ENCODE peak calls at places on chromosomes 5 and 9, in eight cellular contexts. A, L, W, T, R, C, N and U are unnamed samples.

GRCh38 chr9:78074385-78075291 is 43.0 kb upstream of the GNAQ start:
- DNase-seq in W (no peak), T (no peak), A (no peak), L (no peak), C (no peak), R (peak), N (no peak), U (no peak)

GRCh38 chr5:103847060-103847459 is 284.5 kb upstream of the NUDT12 start:
- DNase-seq in L (no peak), R (peak), W (no peak), A (peak), T (no peak), C (no peak), N (no peak), U (no peak)

GRCh38 chr9:28289732-28290131 is 716.5 kb upstream of the C9orf72 start:
- DNase-seq in A (no peak), R (no peak), C (no peak), N (no peak), W (no peak), L (no peak), T (no peak), U (no peak)

GRCh38 chr9:135524130-135524861 is 3.1 kb downstream of the LCN1 start:
- DNase-seq in C (no peak), W (no peak), T (no peak), A (no peak), L (no peak), R (peak), N (no peak), U (no peak)

GRCh38 chr9:103586721-103587120 is 507.4 kb upstream of the SMC2 start:
- DNase-seq in A (no peak), N (no peak), R (no peak), C (no peak), L (no peak), T (no peak), W (no peak), U (no peak)

GRCh38 chr9:112308576-112308975 is 24.8 kb downstream of the PTBP3 start:
- DNase-seq in T (no peak), W (no peak), L (peak), C (peak), N (no peak), A (no peak), R (no peak), U (peak)

GRCh38 chr5:38803246-38803645 is 42.6 kb upstream of the OSMR start:
- DNase-seq in T (no peak), L (no peak), W (no peak), C (no peak), R (no peak), N (no peak), A (no peak), U (no peak)

GRCh38 chr5:56069652-56070226 is 75.0 kb upstream of the IL6ST start:
- DNase-seq in A (no peak), T (no peak), N (no peak), R (no peak), W (no peak), L (no peak), C (no peak), U (peak)

GRCh38 chr5:144187699-144188294 is 17.1 kb downstream of the KCTD16 start:
- DNase-seq in A (peak), T (peak), N (peak), R (peak), W (no peak), C (no peak), L (no peak), U (peak)

GRCh38 chr5:144139586-144139985 is 30.9 kb downstream of the YIPF5 start:
- DNase-seq in T (no peak), L (no peak), W (no peak), N (no peak), C (no peak), A (peak), R (peak), U (peak)

GRCh38 chr5:10607666-10608442 is 44.0 kb downstream of the ANKRD33B start:
- DNase-seq in T (peak), W (peak), N (peak), R (peak), L (no peak), C (peak), A (peak), U (peak)

GRCh38 chr5:35198096-35198495 is 32.2 kb downstream of the PRLR start:
- DNase-seq in R (peak), A (peak), L (no peak), N (peak), T (peak), C (no peak), W (no peak), U (peak)

GRCh38 chr5:158910782-158911692 is 188.7 kb downstream of the EBF1 start:
- DNase-seq in A (peak), R (peak), L (no peak), T (no peak), W (no peak), C (no peak), N (no peak), U (peak)

GRCh38 chr9:33250458-33250995 is 10.6 kb downstream of the SPINK4 start:
- DNase-seq in A (peak), L (no peak), R (peak), W (no peak), N (peak), T (no peak), C (no peak), U (peak)

GRCh38 chr9:130870491-130871381 is 25.9 kb downstream of the QRFP start:
- DNase-seq in T (no peak), R (peak), L (no peak), C (no peak), W (no peak), N (no peak), A (no peak), U (no peak)

GRCh38 chr5:2739360-2740050 is 12.0 kb downstream of the IRX2 start:
- DNase-seq in N (no peak), W (no peak), R (no peak), T (peak), A (peak), C (peak), L (no peak), U (peak)

GRCh38 chr5:160385496-160385895 is 14.4 kb downstream of the FAM200C start:
- DNase-seq in R (no peak), L (no peak), N (no peak), A (no peak), T (no peak), C (no peak), W (no peak), U (no peak)

GRCh38 chr9:97627624-97628023 is 5.5 kb downstream of the TSTD2 start:
- DNase-seq in W (no peak), C (no peak), R (no peak), A (peak), T (no peak), N (no peak), L (no peak), U (no peak)

GRCh38 chr5:33939863-33940262 is 3.7 kb downstream of the RXFP3 start:
- DNase-seq in L (no peak), A (peak), C (no peak), R (peak), N (no peak), W (no peak), T (no peak), U (peak)

GRCh38 chr9:24416136-24416535 is 129.6 kb downstream of the IZUMO3 start:
- DNase-seq in T (no peak), L (no peak), W (no peak), R (peak), N (no peak), C (no peak), A (no peak), U (peak)

GRCh38 chr9:104963076-104963475 is 35.1 kb upstream of the ABCA1 start:
- DNase-seq in L (no peak), R (no peak), C (no peak), T (no peak), A (no peak), W (no peak), N (no peak), U (no peak)

GRCh38 chr9:14768561-14769234 is 46.2 kb upstream of the CER1 start:
- DNase-seq in T (no peak), N (no peak), R (peak), W (no peak), A (peak), L (peak), C (peak), U (peak)

GRCh38 chr5:6235726-6236125 is 142.6 kb downstream of the MED10 start:
- DNase-seq in R (no peak), L (no peak), T (no peak), W (no peak), N (no peak), C (no peak), A (no peak), U (no peak)

GRCh38 chr5:170046221-170046620 is 59.5 kb upstream of the FOXI1 start:
- DNase-seq in R (no peak), N (no peak), L (no peak), C (no peak), W (no peak), A (no peak), T (no peak), U (no peak)

GRCh38 chr5:43191740-43192557 is at the start of gene NIM1K:
- DNase-seq in T (peak), N (peak), C (peak), A (peak), L (peak), R (peak), W (peak), U (peak)

GRCh38 chr5:39198080-39198479 is 21.3 kb downstream of the FYB1 start:
- DNase-seq in R (peak), A (peak), W (no peak), C (no peak), L (peak), N (no peak), T (no peak), U (no peak)

GRCh38 chr5:90983148-90983547 is 400.0 kb downstream of the ARRDC3 start:
- DNase-seq in L (no peak), W (no peak), N (no peak), R (peak), T (no peak), A (peak), C (peak), U (peak)

GRCh38 chr9:135704366-135704947 is 2.5 kb downstream of the KCNT1 start:
- DNase-seq in A (no peak), L (no peak), T (no peak), N (no peak), R (no peak), W (no peak), C (no peak), U (no peak)

GRCh38 chr9:93064392-93065124 is 6.1 kb downstream of the SUSD3 start:
- DNase-seq in A (peak), R (peak), W (no peak), L (no peak), C (peak), N (peak), T (peak), U (no peak)

GRCh38 chr9:17799383-17799782 is 220.5 kb downstream of the SH3GL2 start:
- DNase-seq in N (no peak), R (peak), C (no peak), W (no peak), L (no peak), T (no peak), A (peak), U (peak)

GRCh38 chr9:17789316-17789715 is 210.4 kb downstream of the SH3GL2 start:
- DNase-seq in R (no peak), C (no peak), T (no peak), N (no peak), W (no peak), L (no peak), A (no peak), U (no peak)

GRCh38 chr9:17795708-17796107 is 216.8 kb downstream of the SH3GL2 start:
- DNase-seq in T (no peak), A (no peak), R (peak), L (no peak), N (no peak), W (no peak), C (no peak), U (peak)

GRCh38 chr9:17793713-17794622 is 215.1 kb downstream of the SH3GL2 start:
- DNase-seq in R (no peak), C (peak), W (no peak), L (peak), N (no peak), T (no peak), A (peak), U (peak)
- TF ChIP-seq CTCF in R (no peak), C (peak), W (no peak), L (peak), N (no peak), T (no peak), A (peak), U (no peak)

GRCh38 chr9:95007470-95007869 is 281.0 kb downstream of the AOPEP start:
- DNase-seq in T (no peak), N (no peak), L (no peak), R (peak), A (peak), C (no peak), W (no peak), U (peak)
- H3K4me3 ChIP-seq in T (peak), N (no peak), L (no peak), R (peak), A (no peak), C (no peak), W (peak), U (peak)

GRCh38 chr9:91746904-91747303 is 203.1 kb downstream of the ROR2 start:
- DNase-seq in N (no peak), C (no peak), L (no peak), W (no peak), A (peak), R (peak), T (no peak), U (peak)

GRCh38 chr9:91746357-91746756 is 203.7 kb downstream of the ROR2 start:
- DNase-seq in W (no peak), T (no peak), L (no peak), N (no peak), R (no peak), A (no peak), C (no peak), U (peak)

GRCh38 chr9:91753711-91754110 is 196.3 kb downstream of the ROR2 start:
- DNase-seq in C (no peak), W (no peak), A (no peak), L (no peak), N (no peak), R (no peak), T (no peak), U (no peak)

GRCh38 chr9:91751922-91752321 is 198.1 kb downstream of the ROR2 start:
- DNase-seq in L (no peak), T (no peak), C (no peak), N (no peak), W (no peak), A (peak), R (peak), U (peak)

GRCh38 chr9:91750343-91750742 is 199.7 kb downstream of the ROR2 start:
- DNase-seq in L (no peak), A (no peak), N (no peak), T (no peak), C (peak), R (no peak), W (no peak), U (no peak)
- TF ChIP-seq CTCF in L (no peak), A (no peak), N (no peak), T (no peak), C (peak), R (no peak), W (no peak), U (no peak)

DNA sequence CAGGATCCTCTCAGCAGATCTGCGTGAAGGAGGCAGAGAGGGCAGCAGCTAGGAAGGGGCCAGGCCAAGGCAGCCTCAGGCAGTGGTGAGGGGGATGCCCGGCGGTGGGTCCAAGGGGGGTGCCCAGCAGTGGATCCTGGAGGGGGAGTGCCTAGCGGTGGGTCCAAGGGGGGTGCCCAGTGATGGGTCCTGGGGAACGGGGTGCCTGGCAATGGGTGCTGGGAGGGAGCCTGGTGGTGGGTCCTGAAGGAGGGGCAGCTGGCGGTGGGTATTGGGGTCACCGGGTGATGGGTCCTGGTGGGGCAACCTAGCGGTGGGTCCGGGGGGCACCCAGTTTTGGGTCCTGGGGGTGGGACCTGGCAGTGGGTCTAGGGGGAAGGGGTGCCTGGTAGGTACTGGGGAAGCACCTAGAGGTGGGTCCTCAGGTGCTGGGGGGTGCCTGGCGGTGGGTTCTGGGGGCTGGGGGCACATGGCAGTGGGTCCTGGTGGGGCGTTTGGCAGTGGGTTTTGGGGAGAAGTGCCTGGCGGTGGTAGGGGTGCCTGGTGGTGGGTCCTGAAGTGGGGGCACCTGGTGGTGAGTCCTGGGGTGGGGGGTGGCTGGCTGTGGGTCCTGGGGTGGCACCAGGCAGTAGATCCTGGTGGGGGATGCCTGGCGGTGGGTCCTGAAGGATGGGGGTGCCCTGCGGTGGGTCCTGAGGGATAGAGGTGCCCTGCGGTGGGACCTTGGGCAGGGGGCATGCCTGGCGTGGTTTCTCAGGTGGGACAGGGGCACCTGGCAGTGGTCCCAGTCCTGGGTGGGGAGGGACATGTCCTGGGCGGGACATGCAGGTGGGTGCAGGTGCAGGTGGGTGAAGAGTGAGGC is 1.9 kb downstream of the LRRC14B start:
- DNase-seq in N (no peak), L (no peak), A (no peak), R (no peak), W (no peak), T (no peak), C (no peak), U (no peak)
- H3K4me3 ChIP-seq in N (no peak), L (no peak), A (no peak), R (no peak), W (peak), T (no peak), C (no peak), U (no peak)

DNA sequence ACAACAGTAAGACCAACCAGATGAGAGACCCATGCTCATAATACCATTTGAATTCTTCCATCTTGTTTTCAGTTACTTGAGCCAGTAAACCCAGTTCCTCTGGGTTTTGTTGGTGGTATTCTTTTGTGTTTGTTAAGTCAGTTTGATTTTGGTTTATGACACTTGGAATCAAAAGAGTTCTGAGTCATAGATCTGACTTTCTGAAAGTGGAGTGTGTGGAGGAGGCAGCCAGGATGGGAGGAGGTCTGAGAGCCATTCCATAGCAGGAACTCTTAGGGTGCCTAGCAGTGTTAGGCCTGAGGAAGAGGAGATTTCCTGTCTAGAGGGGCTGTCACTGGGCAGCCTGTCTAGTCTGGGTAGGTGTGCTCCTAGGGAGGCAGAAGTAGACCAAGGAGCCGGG is 24.6 kb upstream of the PANK3 start:
- DNase-seq in R (peak), A (no peak), C (no peak), L (no peak), T (no peak), N (no peak), W (no peak), U (peak)
- TF ChIP-seq CTCF in R (no peak), A (no peak), C (no peak), L (no peak), T (no peak), N (no peak), W (no peak), U (no peak)

GRCh38 chr5:16617272-16617973 is 626 bp upstream of the RETREG1 start:
- DNase-seq in W (no peak), R (no peak), A (no peak), T (no peak), N (peak), L (no peak), C (no peak), U (no peak)
- H3K4me3 ChIP-seq in W (peak), R (peak), A (peak), T (peak), N (peak), L (peak), C (peak), U (peak)

DNA sequence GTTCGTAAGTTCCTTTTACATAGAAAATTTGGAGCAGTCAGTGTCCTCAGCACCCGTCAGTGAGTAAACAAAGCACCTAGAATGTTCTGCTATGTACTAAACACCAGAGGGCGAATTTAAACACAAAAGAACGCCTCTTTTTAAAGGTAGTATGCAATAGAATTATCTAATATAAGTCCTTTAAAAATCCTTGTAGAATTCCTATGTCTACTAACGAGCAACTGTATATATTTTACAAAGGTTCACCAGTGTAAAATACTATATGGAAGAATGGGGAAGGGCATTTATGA is 499 bp upstream of the TMEM232 start:
- DNase-seq in T (no peak), R (no peak), A (peak), N (no peak), C (no peak), L (no peak), W (no peak), U (no peak)
- TF ChIP-seq CTCF in T (no peak), R (no peak), A (peak), N (no peak), C (no peak), L (no peak), W (no peak), U (peak)

DNA sequence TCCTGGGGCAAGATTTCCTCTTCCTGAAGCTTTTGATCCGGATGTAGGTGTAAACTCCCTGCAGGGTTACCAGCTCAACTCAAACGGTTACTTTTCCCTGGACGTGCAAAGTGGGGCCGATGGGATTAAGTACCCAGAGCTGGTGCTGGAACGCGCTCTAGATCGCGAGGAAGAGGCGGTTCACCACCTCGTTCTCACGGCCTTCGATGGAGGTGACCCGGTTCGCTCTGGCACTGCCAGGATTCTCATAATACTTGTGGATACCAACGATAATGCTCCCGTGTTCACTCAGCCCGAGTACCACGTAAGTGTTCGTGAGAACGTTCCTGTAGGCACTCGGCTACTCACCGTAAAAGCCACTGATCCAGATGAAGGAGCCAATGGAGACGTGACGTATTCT is 820 bp downstream of the PCDHGA4 start:
- DNase-seq in C (no peak), A (no peak), R (no peak), L (no peak), N (no peak), T (no peak), W (no peak), U (no peak)
- H3K4me3 ChIP-seq in C (no peak), A (no peak), R (peak), L (no peak), N (no peak), T (peak), W (peak), U (no peak)

DNA sequence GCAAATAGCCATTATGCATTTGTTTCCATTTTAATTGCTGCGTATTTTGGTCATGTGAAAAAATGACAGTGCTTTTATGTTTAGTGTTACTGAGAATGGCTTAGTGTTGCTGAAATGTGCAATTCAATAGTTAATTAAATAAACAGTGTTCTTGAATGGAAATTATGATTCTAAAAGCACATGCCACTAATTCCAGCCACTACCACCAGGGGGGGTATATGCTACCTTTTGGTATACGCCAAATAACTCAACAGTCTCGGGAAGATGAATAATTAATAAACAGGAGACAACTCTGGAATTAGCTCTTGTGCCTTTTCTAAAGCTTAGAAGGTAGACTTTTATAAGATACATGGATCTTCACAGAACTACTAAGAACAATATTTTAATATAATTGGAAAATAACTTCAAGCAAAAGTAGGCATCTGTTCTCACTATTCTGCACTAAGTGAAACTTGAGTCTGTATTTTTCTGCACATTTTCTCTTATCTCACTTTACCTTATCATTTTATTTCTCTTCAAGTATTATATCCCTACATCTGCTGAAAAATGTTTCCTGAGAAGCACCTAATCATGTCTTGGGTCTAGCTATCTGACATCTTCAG is 83.5 kb upstream of the MINAR2 start:
- DNase-seq in W (no peak), T (no peak), N (peak), L (peak), C (peak), A (peak), R (peak), U (peak)
- TF ChIP-seq CTCF in W (peak), T (peak), N (no peak), L (peak), C (peak), A (peak), R (peak), U (peak)